ENCODE peak calls at places on chromosomes 13 and 19, in six cellular contexts. J is SK-N-SH, O is stomach, E is sigmoid colon, W is lung, F is body of pancreas. D is an unnamed sample. For H3K27me3 and H3K36me3, the result is how much of the 10 kb centered on the place peaks cover.

GRCh38 chr19:14091885-14092462 is 1.4 kb upstream of the SAMD1 start:
- DNase-seq in W (no peak), F (no peak), E (no peak), J (no peak), O (no peak), D (no peak)

GRCh38 chr19:13153627-13154240 is 3.5 kb downstream of the IER2 start:
- DNase-seq in E (peak), O (peak), W (no peak), F (peak), J (no peak), D (no peak)

GRCh38 chr19:51421229-51422052 is 4.0 kb upstream of the SIGLEC10 start:
- DNase-seq in J (no peak), F (no peak), O (no peak), E (no peak), W (no peak), D (no peak)

GRCh38 chr19:33395561-33396550 is 22.3 kb downstream of the CEBPG start:
- DNase-seq in F (peak), E (peak), O (peak), J (peak), W (peak), D (no peak)

GRCh38 chr13:31067416-31068118 is 94.1 kb downstream of the HSPH1 start:
- DNase-seq in E (no peak), J (no peak), W (no peak), O (no peak), F (no peak), D (no peak)

GRCh38 chr13:71751074-71751473 is 115.9 kb downstream of the DACH1 start:
- DNase-seq in W (no peak), E (no peak), O (no peak), J (peak), F (no peak), D (no peak)

GRCh38 chr13:90526711-90527110 is 820.8 kb upstream of the MIR17HG start:
- DNase-seq in J (no peak), F (no peak), W (no peak), O (no peak), E (no peak), D (no peak)

GRCh38 chr13:26558912-26559485 is 1.5 kb downstream of the WASF3 start:
- DNase-seq in J (no peak), F (no peak), O (no peak), E (no peak), W (no peak), D (no peak)

GRCh38 chr13:43132228-43132627 is 108.8 kb downstream of the DNAJC15 start:
- DNase-seq in J (no peak), F (peak), O (peak), E (no peak), W (no peak), D (no peak)

GRCh38 chr19:19633711-19634515 is 5.9 kb upstream of the LPAR2 start:
- DNase-seq in E (no peak), J (no peak), O (no peak), F (no peak), W (no peak), D (no peak)

GRCh38 chr13:39385621-39386231 is 217.3 kb downstream of the LHFPL6 start:
- DNase-seq in E (no peak), J (no peak), F (no peak), O (no peak), W (no peak), D (no peak)

GRCh38 chr13:32175307-32175706 is 139.9 kb downstream of the ZAR1L start:
- DNase-seq in E (no peak), F (no peak), O (no peak), W (no peak), J (no peak), D (no peak)

GRCh38 chr13:49494645-49495044 is 1.1 kb upstream of the PHF11 start:
- DNase-seq in W (no peak), F (no peak), E (no peak), J (no peak), O (no peak), D (no peak)

GRCh38 chr13:101967216-101967615 is 434.6 kb downstream of the FGF14 start:
- DNase-seq in E (no peak), O (no peak), W (no peak), J (no peak), F (no peak), D (no peak)

GRCh38 chr13:28475916-28476725 is 18.8 kb downstream of the FLT1 start:
- DNase-seq in O (no peak), F (no peak), E (no peak), J (no peak), W (no peak), D (no peak)

GRCh38 chr19:51450730-51451307 is 7.4 kb downstream of the SIGLEC8 start:
- DNase-seq in O (peak), E (no peak), F (no peak), J (no peak), W (no peak), D (no peak)

GRCh38 chr19:41407271-41407670 is 9.7 kb downstream of the BCKDHA start:
- DNase-seq in J (no peak), F (no peak), E (no peak), W (no peak), O (no peak), D (no peak)

GRCh38 chr13:108346376-108346775 is 76.9 kb downstream of the TNFSF13B start:
- DNase-seq in E (no peak), W (no peak), O (no peak), J (no peak), F (no peak), D (peak)

GRCh38 chr19:29878973-29879654 is 62.9 kb upstream of the URI1 start:
- DNase-seq in F (no peak), E (no peak), O (no peak), W (no peak), J (peak), D (no peak)

DNA sequence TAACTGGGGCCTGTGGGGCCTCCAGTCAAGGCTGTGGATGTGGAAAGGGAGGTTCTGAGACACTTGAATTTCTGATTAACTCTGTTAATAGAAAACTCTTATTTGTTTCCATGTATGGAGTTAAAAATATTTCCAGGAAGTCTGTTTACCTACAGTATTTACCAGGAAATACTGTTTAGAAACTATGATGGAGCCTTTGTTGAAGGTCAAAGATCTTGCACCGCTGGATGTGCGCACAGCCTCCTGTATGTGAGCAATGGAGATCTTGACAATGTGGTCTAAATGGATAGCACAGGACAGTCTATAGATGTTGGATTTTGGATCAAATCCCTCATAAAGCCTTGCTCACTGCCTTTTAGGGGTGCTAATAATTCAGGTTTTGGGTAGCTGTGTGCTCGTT is 268.4 kb downstream of the DLEU7 start:
- DNase-seq in F (no peak), J (no peak), E (no peak), O (no peak), W (no peak), D (no peak)
- H3K27me3 ChIP-seq in F (under half), J (under half), E (under half), O (under half), W (under half), D (under half)

GRCh38 chr19:5037936-5038335 is 69.0 kb downstream of the KDM4B start:
- DNase-seq in O (no peak), W (no peak), E (no peak), F (no peak), J (peak), D (no peak)

GRCh38 chr19:5038631-5039271 is 69.8 kb downstream of the KDM4B start:
- DNase-seq in F (no peak), J (peak), W (no peak), E (no peak), O (peak), D (no peak)

GRCh38 chr19:5035817-5036732 is 67.2 kb downstream of the KDM4B start:
- DNase-seq in O (no peak), W (no peak), E (no peak), J (no peak), F (no peak), D (no peak)

GRCh38 chr19:5035105-5035761 is 66.3 kb downstream of the KDM4B start:
- DNase-seq in J (no peak), E (no peak), O (no peak), W (no peak), F (peak), D (no peak)

GRCh38 chr19:5036733-5037681 is 68.1 kb downstream of the KDM4B start:
- DNase-seq in F (no peak), W (no peak), J (peak), O (no peak), E (peak), D (no peak)
- H3K27ac ChIP-seq in F (no peak), W (no peak), J (peak), O (no peak), E (peak), D (no peak)

DNA sequence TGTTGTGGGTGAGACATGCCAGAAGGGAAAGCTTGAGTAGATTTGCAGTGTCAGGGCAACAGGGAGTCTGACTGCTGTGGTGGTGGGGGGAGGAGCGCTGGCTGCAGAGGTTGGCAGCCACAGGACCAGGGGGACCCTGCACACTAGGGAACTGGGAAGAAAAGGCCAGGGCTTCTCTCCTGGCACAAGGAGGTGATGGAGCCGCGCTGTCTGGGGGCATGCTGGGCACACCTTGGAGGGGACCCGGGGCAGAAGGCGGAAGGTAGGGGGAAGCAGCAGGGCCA is 13.9 kb upstream of the EPHX3 start:
- DNase-seq in E (no peak), O (no peak), F (no peak), J (no peak), W (no peak), D (no peak)
- H3K36me3 ChIP-seq in E (under half), O (half or more), F (under half), J (half or more), W (under half), D (half or more)

DNA sequence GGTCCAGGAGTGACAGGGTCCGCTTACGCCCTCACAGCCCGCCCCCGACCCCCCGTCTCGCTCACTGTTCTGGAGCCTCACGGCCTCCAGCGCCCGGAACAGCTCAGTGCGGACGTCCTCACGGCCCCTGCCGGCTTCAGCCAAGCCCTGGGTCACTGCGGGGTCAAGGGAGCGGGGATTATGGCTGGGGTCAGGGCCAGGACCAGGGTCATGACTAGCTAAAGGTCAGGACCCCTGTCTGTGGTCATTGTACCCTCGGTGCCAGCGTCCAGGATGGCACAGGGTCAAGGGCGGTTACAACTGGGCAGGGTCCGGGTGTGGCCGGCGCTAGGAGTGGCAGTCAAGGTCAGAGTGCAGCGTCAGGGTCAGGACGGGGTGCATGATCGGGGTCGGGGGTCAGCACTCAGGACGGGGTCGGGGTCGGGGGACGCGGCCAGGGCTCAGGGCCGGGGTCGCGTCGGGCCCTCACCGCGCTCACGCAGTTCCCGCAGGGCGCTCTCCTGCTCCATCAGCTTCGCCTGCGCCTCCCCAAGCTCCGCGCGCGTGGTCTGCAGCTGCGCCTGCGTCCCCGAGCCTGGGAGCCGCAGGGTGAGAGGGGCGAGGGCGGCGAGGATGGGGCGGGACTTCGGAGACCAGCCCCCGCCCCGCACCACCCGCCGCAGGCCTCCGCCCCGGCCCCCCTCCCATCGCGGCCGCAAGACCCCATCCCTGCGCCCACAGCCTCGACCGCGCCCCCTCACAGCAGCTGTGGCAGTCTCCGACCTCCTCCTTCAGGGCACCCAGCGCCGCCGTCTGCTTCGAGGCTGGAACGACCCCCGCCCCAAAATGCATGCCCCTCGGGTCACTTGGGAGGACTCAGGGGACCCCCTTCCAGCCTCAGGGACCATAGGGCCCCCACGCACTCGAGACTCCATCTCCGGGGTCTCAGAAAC is 1.4 kb downstream of the CLEC4G start:
- DNase-seq in E (no peak), O (no peak), W (no peak), J (no peak), F (no peak), D (no peak)
- H3K27me3 ChIP-seq in E (under half), O (under half), W (under half), J (half or more), F (under half), D (under half)

DNA sequence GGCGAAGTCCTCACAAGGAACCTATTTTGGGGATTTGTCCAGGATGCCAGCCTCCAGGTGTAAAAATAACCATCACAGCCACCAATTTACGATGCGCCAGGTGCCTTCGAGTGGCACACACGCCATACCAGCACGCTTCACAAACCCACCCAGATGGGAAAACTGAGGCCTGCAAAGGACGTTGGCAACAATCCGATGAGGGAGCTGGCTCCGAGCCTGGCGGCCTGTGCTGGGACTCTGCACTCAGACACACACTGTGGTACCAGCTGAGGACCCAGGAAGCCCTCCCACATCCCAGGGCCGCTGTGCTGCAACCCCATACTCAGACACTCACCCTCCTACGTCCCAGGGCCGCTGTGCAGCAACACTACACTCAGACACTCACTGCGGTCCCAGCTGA is 65.0 kb upstream of the C13orf46 start:
- DNase-seq in J (no peak), O (no peak), F (no peak), W (no peak), E (no peak), D (no peak)
- H3K27ac ChIP-seq in J (no peak), O (no peak), F (no peak), W (no peak), E (no peak), D (no peak)